ENCODE peak calls at places on chromosomes 12 and 14, in ten cellular contexts. One of them, this sample, is unnamed.

GRCh38 chr12:104486943-104487819 is 30.4 kb downstream of the CHST11 start:
- DNase-seq in smooth muscle cell of the brain vasculature: no peak
- DNase-seq in Right ventricle myocardium superior: no peak
- DNase-seq in kidney tubule cell: peak; percentile 72
- DNase-seq in HuH-7: no peak
- DNase-seq in fibroblast of pulmonary artery: no peak
- DNase-seq in fibroblast of the conjunctiva: no peak
- DNase-seq in NCI-H1694: no peak
- DNase-seq in stimulated activated CD4-positive, alpha-beta T cell treated with anti-CD3 and anti-CD28 coated beads, Interleukin-15, amount 100 ng/mL, for 48 hours: no peak
- DNase-seq in AG10803: no peak
- DNase-seq in this sample: no peak

GRCh38 chr12:115313929-115314328 is 630.0 kb upstream of the TBX3 start:
- DNase-seq in smooth muscle cell of the brain vasculature: peak; percentile 67
- DNase-seq in Right ventricle myocardium superior: no peak
- DNase-seq in kidney tubule cell: peak; percentile 94
- DNase-seq in HuH-7: no peak
- DNase-seq in fibroblast of pulmonary artery: peak; percentile 60
- DNase-seq in fibroblast of the conjunctiva: no peak
- DNase-seq in NCI-H1694: no peak
- DNase-seq in stimulated activated CD4-positive, alpha-beta T cell treated with anti-CD3 and anti-CD28 coated beads, Interleukin-15, amount 100 ng/mL, for 48 hours: no peak
- DNase-seq in AG10803: peak; percentile 63
- DNase-seq in this sample: peak; percentile 10

GRCh38 chr12:121676190-121676589 is 6.7 kb upstream of the MORN3 start:
- DNase-seq in smooth muscle cell of the brain vasculature: no peak
- DNase-seq in Right ventricle myocardium superior: no peak
- DNase-seq in kidney tubule cell: no peak
- DNase-seq in HuH-7: no peak
- DNase-seq in fibroblast of pulmonary artery: no peak
- DNase-seq in fibroblast of the conjunctiva: no peak
- DNase-seq in NCI-H1694: no peak
- DNase-seq in stimulated activated CD4-positive, alpha-beta T cell treated with anti-CD3 and anti-CD28 coated beads, Interleukin-15, amount 100 ng/mL, for 48 hours: no peak
- DNase-seq in AG10803: no peak
- DNase-seq in this sample: no peak

GRCh38 chr12:6867407-6868210 is at the start of gene TPI1:
- DNase-seq in smooth muscle cell of the brain vasculature: no peak
- DNase-seq in Right ventricle myocardium superior: peak; percentile 91
- DNase-seq in kidney tubule cell: peak; percentile 88
- DNase-seq in HuH-7: peak; percentile 75
- DNase-seq in fibroblast of pulmonary artery: peak; percentile 83
- DNase-seq in fibroblast of the conjunctiva: peak; percentile 65
- DNase-seq in NCI-H1694: peak; percentile 75
- DNase-seq in stimulated activated CD4-positive, alpha-beta T cell treated with anti-CD3 and anti-CD28 coated beads, Interleukin-15, amount 100 ng/mL, for 48 hours: peak; percentile 66
- DNase-seq in AG10803: peak; percentile 78
- DNase-seq in this sample: peak; percentile 86

GRCh38 chr12:130161261-130162231 is 718 bp upstream of the FZD10 start:
- DNase-seq in smooth muscle cell of the brain vasculature: no peak
- DNase-seq in Right ventricle myocardium superior: no peak
- DNase-seq in kidney tubule cell: peak; percentile 3
- DNase-seq in HuH-7: no peak
- DNase-seq in fibroblast of pulmonary artery: no peak
- DNase-seq in fibroblast of the conjunctiva: no peak
- DNase-seq in NCI-H1694: no peak
- DNase-seq in stimulated activated CD4-positive, alpha-beta T cell treated with anti-CD3 and anti-CD28 coated beads, Interleukin-15, amount 100 ng/mL, for 48 hours: no peak
- DNase-seq in AG10803: no peak
- DNase-seq in this sample: peak; percentile 57

GRCh38 chr14:52082903-52083302 is 14.0 kb upstream of the NID2 start:
- DNase-seq in smooth muscle cell of the brain vasculature: no peak
- DNase-seq in Right ventricle myocardium superior: no peak
- DNase-seq in kidney tubule cell: no peak
- DNase-seq in HuH-7: no peak
- DNase-seq in fibroblast of pulmonary artery: no peak
- DNase-seq in fibroblast of the conjunctiva: no peak
- DNase-seq in NCI-H1694: no peak
- DNase-seq in stimulated activated CD4-positive, alpha-beta T cell treated with anti-CD3 and anti-CD28 coated beads, Interleukin-15, amount 100 ng/mL, for 48 hours: no peak
- DNase-seq in AG10803: no peak
- DNase-seq in this sample: no peak

GRCh38 chr12:31728917-31729640 is at the start of gene AMN1:
- DNase-seq in smooth muscle cell of the brain vasculature: peak; percentile 99
- DNase-seq in Right ventricle myocardium superior: peak; percentile 100
- DNase-seq in kidney tubule cell: peak; percentile 100
- DNase-seq in HuH-7: peak; percentile 95
- DNase-seq in fibroblast of pulmonary artery: peak; percentile 99
- DNase-seq in fibroblast of the conjunctiva: peak; percentile 99
- DNase-seq in NCI-H1694: peak; percentile 98
- DNase-seq in stimulated activated CD4-positive, alpha-beta T cell treated with anti-CD3 and anti-CD28 coated beads, Interleukin-15, amount 100 ng/mL, for 48 hours: peak; percentile 96
- DNase-seq in AG10803: peak; percentile 99
- DNase-seq in this sample: peak; percentile 99

GRCh38 chr12:84842406-84843013 is 70.1 kb downstream of the SLC6A15 start:
- DNase-seq in smooth muscle cell of the brain vasculature: no peak
- DNase-seq in Right ventricle myocardium superior: no peak
- DNase-seq in kidney tubule cell: peak; percentile 39
- DNase-seq in HuH-7: peak; percentile 3
- DNase-seq in fibroblast of pulmonary artery: peak; percentile 66
- DNase-seq in fibroblast of the conjunctiva: peak; percentile 44
- DNase-seq in NCI-H1694: peak; percentile 48
- DNase-seq in stimulated activated CD4-positive, alpha-beta T cell treated with anti-CD3 and anti-CD28 coated beads, Interleukin-15, amount 100 ng/mL, for 48 hours: no peak
- DNase-seq in AG10803: peak; percentile 62
- DNase-seq in this sample: no peak

GRCh38 chr14:63277784-63278183 is 41.0 kb downstream of the GPHB5 start:
- DNase-seq in smooth muscle cell of the brain vasculature: no peak
- DNase-seq in Right ventricle myocardium superior: no peak
- DNase-seq in kidney tubule cell: no peak
- DNase-seq in HuH-7: no peak
- DNase-seq in fibroblast of pulmonary artery: no peak
- DNase-seq in fibroblast of the conjunctiva: no peak
- DNase-seq in NCI-H1694: no peak
- DNase-seq in stimulated activated CD4-positive, alpha-beta T cell treated with anti-CD3 and anti-CD28 coated beads, Interleukin-15, amount 100 ng/mL, for 48 hours: no peak
- DNase-seq in AG10803: no peak
- DNase-seq in this sample: no peak

GRCh38 chr12:130775953-130776856 is 60.1 kb upstream of the RIMBP2 start:
- DNase-seq in smooth muscle cell of the brain vasculature: peak; percentile 81
- DNase-seq in Right ventricle myocardium superior: peak; percentile 55
- DNase-seq in kidney tubule cell: peak; percentile 84
- DNase-seq in HuH-7: peak; percentile 88
- DNase-seq in fibroblast of pulmonary artery: peak; percentile 82
- DNase-seq in fibroblast of the conjunctiva: peak; percentile 79
- DNase-seq in NCI-H1694: no peak
- DNase-seq in stimulated activated CD4-positive, alpha-beta T cell treated with anti-CD3 and anti-CD28 coated beads, Interleukin-15, amount 100 ng/mL, for 48 hours: peak; percentile 60
- DNase-seq in AG10803: peak; percentile 81
- DNase-seq in this sample: no peak

GRCh38 chr14:104335611-104336010 is 197.2 kb downstream of the KIF26A start:
- DNase-seq in smooth muscle cell of the brain vasculature: no peak
- DNase-seq in Right ventricle myocardium superior: peak; percentile 14
- DNase-seq in kidney tubule cell: no peak
- DNase-seq in HuH-7: no peak
- DNase-seq in fibroblast of pulmonary artery: no peak
- DNase-seq in fibroblast of the conjunctiva: no peak
- DNase-seq in NCI-H1694: no peak
- DNase-seq in stimulated activated CD4-positive, alpha-beta T cell treated with anti-CD3 and anti-CD28 coated beads, Interleukin-15, amount 100 ng/mL, for 48 hours: no peak
- DNase-seq in AG10803: no peak
- DNase-seq in this sample: no peak

GRCh38 chr14:89349196-89350008 is 67.6 kb downstream of the FOXN3 start:
- DNase-seq in smooth muscle cell of the brain vasculature: no peak
- DNase-seq in Right ventricle myocardium superior: no peak
- DNase-seq in kidney tubule cell: peak; percentile 30
- DNase-seq in HuH-7: no peak
- DNase-seq in fibroblast of pulmonary artery: peak; percentile 34
- DNase-seq in fibroblast of the conjunctiva: peak; percentile 22
- DNase-seq in NCI-H1694: peak; percentile 100
- DNase-seq in stimulated activated CD4-positive, alpha-beta T cell treated with anti-CD3 and anti-CD28 coated beads, Interleukin-15, amount 100 ng/mL, for 48 hours: no peak
- DNase-seq in AG10803: no peak
- DNase-seq in this sample: no peak

GRCh38 chr12:106134294-106134949 is 4.3 kb downstream of the NUAK1 start:
- DNase-seq in smooth muscle cell of the brain vasculature: no peak
- DNase-seq in Right ventricle myocardium superior: no peak
- DNase-seq in kidney tubule cell: no peak
- DNase-seq in HuH-7: no peak
- DNase-seq in fibroblast of pulmonary artery: no peak
- DNase-seq in fibroblast of the conjunctiva: no peak
- DNase-seq in NCI-H1694: no peak
- DNase-seq in stimulated activated CD4-positive, alpha-beta T cell treated with anti-CD3 and anti-CD28 coated beads, Interleukin-15, amount 100 ng/mL, for 48 hours: no peak
- DNase-seq in AG10803: peak; percentile 70
- DNase-seq in this sample: no peak

GRCh38 chr12:1830981-1831930 is 10.9 kb downstream of the LRTM2 start:
- DNase-seq in smooth muscle cell of the brain vasculature: no peak
- DNase-seq in Right ventricle myocardium superior: peak; percentile 64
- DNase-seq in kidney tubule cell: peak; percentile 59
- DNase-seq in HuH-7: peak; percentile 83
- DNase-seq in fibroblast of pulmonary artery: peak; percentile 72
- DNase-seq in fibroblast of the conjunctiva: no peak
- DNase-seq in NCI-H1694: no peak
- DNase-seq in stimulated activated CD4-positive, alpha-beta T cell treated with anti-CD3 and anti-CD28 coated beads, Interleukin-15, amount 100 ng/mL, for 48 hours: no peak
- DNase-seq in AG10803: peak; percentile 40
- DNase-seq in this sample: peak; percentile 90

This sample was measured in prostate gland.